ENCODE peak calls at places on chromosomes 2 and 18, in ten cellular contexts. Z is effector CD8-positive, alpha-beta T cell; F is B cell; E is NCI-H2171 treated with DMSO at 0.1 percent for 48 hours; Y is GM23338; K is ELR; W is NCI-H1417; N is spleen; P is iPS DF 6.9; T is T47D. Q is an unnamed sample.

GRCh38 chr18:24212939-24213338 is 74.1 kb downstream of the CABYR start:
- DNase-seq in Z (no peak), F (no peak), E (no peak), Y (no peak), K (peak), W (no peak), N (no peak), P (no peak), T (no peak), Q (no peak)

GRCh38 chr2:176147215-176147789 is 4.0 kb upstream of the HOXD4 start:
- DNase-seq in Z (no peak), F (no peak), E (no peak), Y (no peak), K (no peak), W (no peak), N (peak), P (no peak), T (no peak), Q (no peak)

GRCh38 chr2:97712693-97713295 is 582 bp upstream of the ZAP70 start:
- DNase-seq in Z (peak), F (no peak), E (no peak), Y (no peak), K (no peak), W (no peak), N (peak), P (no peak), T (no peak), Q (no peak)

GRCh38 chr2:217846321-217846743 is 156.5 kb downstream of the TNS1 start:
- DNase-seq in Z (no peak), F (no peak), E (no peak), Y (no peak), K (no peak), W (no peak), N (no peak), P (no peak), T (peak), Q (no peak)

GRCh38 chr2:68280316-68280715 is 28.0 kb upstream of the PPP3R1 start:
- DNase-seq in Z (no peak), F (no peak), E (no peak), Y (no peak), K (no peak), W (no peak), N (no peak), P (no peak), T (no peak), Q (no peak)

GRCh38 chr2:173997269-173997668 is 32.1 kb upstream of the SP3 start:
- DNase-seq in Z (no peak), F (peak), E (no peak), Y (no peak), K (no peak), W (no peak), N (peak), P (no peak), T (no peak), Q (peak)

GRCh38 chr2:37665622-37666362 is 5.7 kb downstream of the CDC42EP3 start:
- DNase-seq in Z (no peak), F (no peak), E (no peak), Y (no peak), K (no peak), W (no peak), N (no peak), P (no peak), T (no peak), Q (no peak)

GRCh38 chr2:16038586-16038985 is 98.2 kb downstream of the MYCN start:
- DNase-seq in Z (no peak), F (no peak), E (peak), Y (no peak), K (no peak), W (no peak), N (no peak), P (no peak), T (no peak), Q (no peak)

GRCh38 chr2:164479460-164479859 is 141.8 kb downstream of the GRB14 start:
- DNase-seq in Z (no peak), F (peak), E (peak), Y (peak), K (peak), W (peak), N (no peak), P (no peak), T (peak), Q (no peak)

GRCh38 chr2:240922982-240923537 is 16.9 kb downstream of the CROCC2 start:
- DNase-seq in Z (no peak), F (no peak), E (no peak), Y (no peak), K (no peak), W (peak), N (peak), P (no peak), T (no peak), Q (no peak)

GRCh38 chr2:17171446-17172049 is 346.7 kb downstream of the RAD51AP2 start:
- DNase-seq in Z (no peak), F (peak), E (no peak), Y (peak), K (peak), W (peak), N (no peak), P (peak), T (peak), Q (no peak)

GRCh38 chr2:77104554-77104953 is 417.6 kb downstream of the LRRTM4 start:
- DNase-seq in Z (no peak), F (no peak), E (no peak), Y (peak), K (no peak), W (no peak), N (no peak), P (no peak), T (peak), Q (no peak)

GRCh38 chr2:96163768-96164429 is 18.7 kb upstream of the DUSP2 start:
- DNase-seq in Z (peak), F (peak), E (no peak), Y (no peak), K (no peak), W (no peak), N (peak), P (no peak), T (no peak), Q (no peak)

GRCh38 chr18:21991081-21991534 is 178.3 kb upstream of the GATA6 start:
- DNase-seq in Z (no peak), F (no peak), E (no peak), Y (peak), K (no peak), W (peak), N (no peak), P (peak), T (peak), Q (no peak)

GRCh38 chr2:191318037-191318728 is 73.0 kb downstream of the MYO1B start:
- DNase-seq in Z (no peak), F (no peak), E (no peak), Y (no peak), K (peak), W (no peak), N (no peak), P (no peak), T (no peak), Q (no peak)

GRCh38 chr2:88757025-88757424 is 65.6 kb downstream of the RPIA start:
- DNase-seq in Z (no peak), F (no peak), E (no peak), Y (no peak), K (no peak), W (no peak), N (no peak), P (no peak), T (no peak), Q (no peak)

GRCh38 chr2:172995323-172996244 is 80.1 kb upstream of the MAP3K20 start:
- DNase-seq in Z (no peak), F (no peak), E (no peak), Y (peak), K (peak), W (no peak), N (no peak), P (no peak), T (no peak), Q (no peak)

GRCh38 chr2:145851730-145852129 is 1331.8 kb upstream of the ZEB2 start:
- DNase-seq in Z (no peak), F (no peak), E (no peak), Y (no peak), K (no peak), W (peak), N (no peak), P (no peak), T (no peak), Q (no peak)

GRCh38 chr2:63049291-63050185 is 1.1 kb upstream of the OTX1 start:
- DNase-seq in Z (no peak), F (peak), E (peak), Y (peak), K (peak), W (peak), N (no peak), P (no peak), T (no peak), Q (no peak)

GRCh38 chr18:74479486-74480148 is 16.5 kb upstream of the CNDP2 start:
- DNase-seq in Z (no peak), F (no peak), E (no peak), Y (no peak), K (no peak), W (no peak), N (no peak), P (no peak), T (no peak), Q (no peak)

Q was measured in esophagus squamous epithelium.